ENCODE peak calls at places on chromosomes 4 and X, in five cellular contexts. W, H, F, R and X are unnamed samples. For H3K27me3 and H3K9me3, the result is how much of the 10 kb centered on the place peaks cover.

GRCh38 chrX:10327651-10328050 is 170.9 kb downstream of the CLCN4 start:
- DNase-seq in W (no peak), H (no peak), F (peak), R (no peak), X (no peak)

GRCh38 chr4:51906167-51906647 is 63.3 kb downstream of the DCUN1D4 start:
- DNase-seq in W (no peak), H (no peak), F (peak), R (no peak), X (no peak)

GRCh38 chr4:1983053-1983845 is 25.5 kb downstream of the NELFA start:
- DNase-seq in W (no peak), H (no peak), F (no peak), R (no peak), X (no peak)

GRCh38 chr4:3707423-3708102 is 58.6 kb upstream of the ADRA2C start:
- DNase-seq in W (no peak), H (no peak), F (no peak), R (no peak), X (no peak)

GRCh38 chr4:185467101-185467500 is 4.4 kb downstream of the CCDC110 start:
- DNase-seq in W (no peak), H (no peak), F (peak), R (no peak), X (no peak)

GRCh38 chr4:70743728-70744127 is 22.0 kb downstream of the RUFY3 start:
- DNase-seq in W (no peak), H (no peak), F (peak), R (no peak), X (no peak)

GRCh38 chr4:76486588-76487276 is 51.7 kb downstream of the SHROOM3 start:
- DNase-seq in W (no peak), H (no peak), F (no peak), R (no peak), X (no peak)

GRCh38 chr4:121950680-121951569 is 935 bp downstream of the TRPC3 start:
- DNase-seq in W (peak), H (peak), F (peak), R (peak), X (peak)

GRCh38 chr4:19030048-19030447 is 1008.5 kb upstream of the LCORL start:
- DNase-seq in W (no peak), H (no peak), F (peak), R (peak), X (no peak)

GRCh38 chr4:14257903-14258302 is 630.4 kb upstream of the BOD1L1 start:
- DNase-seq in W (no peak), H (no peak), F (no peak), R (no peak), X (no peak)

GRCh38 chrX:29652484-29652883 is 562.9 kb upstream of the MAGEB2 start:
- DNase-seq in W (no peak), H (no peak), F (peak), R (no peak), X (no peak)

GRCh38 chrX:149804102-149804501 is 22.4 kb downstream of the MAGEA9 start:
- DNase-seq in W (no peak), H (no peak), F (no peak), R (no peak), X (no peak)

GRCh38 chrX:43551590-43551989 is 104.5 kb upstream of the MAOA start:
- DNase-seq in W (peak), H (no peak), F (no peak), R (no peak), X (peak)

GRCh38 chr4:122819708-122820449 is 6.8 kb upstream of the FGF2 start:
- DNase-seq in W (no peak), H (no peak), F (peak), R (no peak), X (no peak)

GRCh38 chr4:72290737-72291136 is 258.9 kb downstream of the NPFFR2 start:
- DNase-seq in W (no peak), H (no peak), F (no peak), R (no peak), X (no peak)

GRCh38 chrX:104151037-104151436 is 5.8 kb downstream of the SLC25A53 start:
- DNase-seq in W (no peak), H (no peak), F (no peak), R (no peak), X (no peak)

GRCh38 chr4:84681488-84682274 is 98.8 kb downstream of the CDS1 start:
- DNase-seq in W (peak), H (no peak), F (peak), R (no peak), X (no peak)

GRCh38 chr4:32752962-32753361 is 2032.8 kb downstream of the PCDH7 start:
- DNase-seq in W (no peak), H (no peak), F (no peak), R (no peak), X (no peak)

GRCh38 chr4:148664636-148665035 is 222.4 kb upstream of the NR3C2 start:
- DNase-seq in W (no peak), H (no peak), F (no peak), R (no peak), X (no peak)

GRCh38 chr4:128267745-128268144 is 19.9 kb downstream of the PGRMC2 start:
- DNase-seq in W (no peak), H (no peak), F (no peak), R (no peak), X (no peak)

GRCh38 chr4:8664976-8665375 is 72.4 kb downstream of the CPZ start:
- DNase-seq in W (no peak), H (no peak), F (no peak), R (no peak), X (no peak)

GRCh38 chr4:8665406-8666360 is 73.1 kb downstream of the CPZ start:
- DNase-seq in W (no peak), H (no peak), F (peak), R (no peak), X (no peak)

GRCh38 chr4:8666581-8666980 is 74.0 kb downstream of the CPZ start:
- DNase-seq in W (no peak), H (no peak), F (no peak), R (no peak), X (no peak)

GRCh38 chr4:8664031-8664805 is 71.7 kb downstream of the CPZ start:
- DNase-seq in W (no peak), H (no peak), F (no peak), R (no peak), X (no peak)

DNA sequence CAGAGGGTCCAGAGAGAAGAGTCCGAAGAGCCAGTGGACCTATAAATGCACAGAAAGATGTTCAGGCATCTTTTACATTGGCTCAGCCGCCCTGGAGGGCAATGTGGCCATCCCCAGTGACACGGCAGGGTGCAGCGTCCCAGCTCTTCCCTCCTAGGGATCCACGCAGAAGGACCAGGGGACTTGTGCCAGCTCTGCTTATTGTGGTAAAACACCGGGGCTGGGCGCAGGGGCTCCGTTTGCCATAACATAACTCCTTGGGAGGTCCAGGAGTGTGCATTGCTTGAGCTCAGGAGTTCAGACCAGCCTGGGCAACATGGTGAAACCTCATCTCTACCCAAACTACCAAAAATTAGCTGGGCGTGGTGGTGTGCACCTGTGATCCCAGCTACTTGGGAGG is 70.2 kb downstream of the CPZ start:
- DNase-seq in W (no peak), H (no peak), F (no peak), R (no peak), X (no peak)
- H3K27me3 ChIP-seq in W (under half), H (under half), F (under half), R (under half), X (under half)

GRCh38 chrX:145848451-145848850 is 30.8 kb downstream of the SLITRK2 start:
- DNase-seq in W (no peak), H (no peak), F (no peak), R (no peak), X (no peak)

GRCh38 chrX:145856181-145856580 is 38.6 kb downstream of the SLITRK2 start:
- DNase-seq in W (no peak), H (no peak), F (no peak), R (no peak), X (no peak)

GRCh38 chrX:145848857-145849256 is 31.2 kb downstream of the SLITRK2 start:
- DNase-seq in W (no peak), H (no peak), F (no peak), R (no peak), X (no peak)

DNA sequence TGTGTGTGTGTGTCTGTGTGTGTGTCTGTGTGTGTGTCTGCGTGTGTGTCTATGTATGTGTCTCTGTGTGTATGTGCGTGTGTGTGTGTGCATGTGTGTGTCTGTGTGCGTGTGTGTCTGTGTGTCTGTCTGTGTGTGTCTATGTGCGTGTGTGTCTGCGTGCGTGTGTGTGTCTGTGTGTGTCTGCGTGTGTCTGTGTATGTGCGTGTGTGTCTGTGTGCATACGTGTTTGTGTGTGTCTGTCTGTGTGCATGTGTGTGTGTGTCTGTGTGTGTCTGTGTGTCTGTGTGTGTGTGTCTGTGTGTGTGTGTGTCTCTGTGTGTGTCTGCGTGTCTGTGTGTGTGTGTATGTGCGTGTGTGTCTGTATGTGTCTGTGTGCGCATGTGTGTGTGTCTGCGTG is 35.6 kb downstream of the SLITRK2 start:
- DNase-seq in W (no peak), H (no peak), F (no peak), R (no peak), X (no peak)
- H3K9me3 ChIP-seq in W (under half), H (under half), F (under half), R (under half), X (under half)

DNA sequence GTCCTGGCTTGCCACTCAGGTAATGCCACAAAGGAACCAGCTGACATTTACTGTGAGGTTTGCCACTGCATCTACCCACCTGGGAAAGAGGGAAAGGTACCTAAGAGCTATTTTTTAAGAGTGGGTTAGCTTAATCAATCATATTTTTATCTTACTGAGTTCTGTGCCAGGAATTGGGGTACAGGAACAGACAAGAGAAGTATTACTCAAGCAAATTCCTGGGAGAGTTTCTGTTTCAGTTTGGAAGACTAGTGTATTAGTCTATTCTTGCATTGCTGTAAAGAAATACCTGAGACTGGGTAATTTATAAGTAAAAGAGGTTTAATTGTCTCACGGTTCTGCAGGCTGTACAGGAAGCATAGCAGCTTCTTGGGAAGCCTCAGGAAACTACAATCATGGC is 23.2 kb downstream of the PSMD10 start:
- DNase-seq in W (no peak), H (no peak), F (no peak), R (no peak), X (no peak)
- H3K27me3 ChIP-seq in W (under half), H (under half), F (under half), R (under half), X (under half)

DNA sequence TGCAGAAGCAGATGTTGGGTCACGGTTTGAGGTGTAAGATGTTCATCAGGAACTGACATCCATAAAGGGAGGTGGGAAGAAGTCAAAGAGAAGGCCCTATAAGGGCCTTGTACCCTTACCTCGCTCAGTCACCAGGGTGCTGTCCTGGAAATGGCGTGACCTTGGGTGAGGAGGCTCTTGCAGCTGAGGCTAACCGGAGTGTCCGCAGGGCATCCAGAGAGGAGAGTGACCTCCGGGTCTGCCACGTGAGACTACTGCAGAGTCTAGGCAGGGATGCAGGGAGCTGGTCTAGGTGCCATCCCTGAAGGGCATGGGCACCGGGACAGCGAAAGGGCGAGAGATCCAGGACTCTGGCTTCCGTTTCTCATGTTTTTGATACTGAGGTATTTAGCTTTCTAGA is 28.7 kb upstream of the IRAK1 start:
- DNase-seq in W (no peak), H (no peak), F (no peak), R (no peak), X (no peak)
- H3K9me3 ChIP-seq in W (under half), H (under half), F (under half), R (under half), X (under half)

GRCh38 chr4:8599657-8600056 is 7.1 kb downstream of the CPZ start:
- DNase-seq in W (no peak), H (no peak), F (peak), R (no peak), X (peak)
- H3K27me3 ChIP-seq in W (under half), H (under half), F (under half), R (under half), X (under half)

DNA sequence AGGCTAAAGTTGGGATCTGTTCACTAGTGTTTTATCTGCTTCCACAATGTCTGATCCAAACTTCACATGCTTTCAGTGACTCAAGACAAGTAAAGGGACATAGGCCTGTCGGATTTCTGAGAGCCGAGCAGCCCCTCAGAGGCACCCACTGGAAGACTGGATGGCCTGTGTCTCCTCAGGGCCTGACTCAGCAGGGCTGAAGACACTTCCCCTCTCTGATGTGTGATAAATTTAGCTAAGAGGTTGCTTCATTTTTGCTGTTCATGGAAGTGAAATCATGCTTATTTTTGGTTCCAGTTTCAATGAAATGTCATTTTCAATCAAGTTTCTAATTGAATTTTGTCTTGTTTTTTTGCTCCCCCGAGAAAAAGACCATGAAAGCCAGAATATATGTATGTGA is 93.7 kb downstream of the MXRA5 start:
- DNase-seq in W (no peak), H (no peak), F (no peak), R (no peak), X (no peak)
- H3K9me3 ChIP-seq in W (under half), H (under half), F (under half), R (under half), X (under half)

GRCh38 chr4:93827272-93827947 is 1.1 kb upstream of the ATOH1 start:
- DNase-seq in W (no peak), H (peak), F (no peak), R (no peak), X (no peak)

GRCh38 chr4:93828830-93829530 is 427 bp downstream of the ATOH1 start:
- DNase-seq in W (no peak), H (peak), F (no peak), R (peak), X (peak)

GRCh38 chr4:93829531-93830089 is 1.1 kb downstream of the ATOH1 start:
- DNase-seq in W (no peak), H (no peak), F (no peak), R (no peak), X (no peak)

GRCh38 chr4:93830090-93830818 is 1.7 kb downstream of the ATOH1 start:
- DNase-seq in W (no peak), H (no peak), F (no peak), R (no peak), X (no peak)

GRCh38 chr4:93828332-93828829 is at the start of gene ATOH1:
- DNase-seq in W (no peak), H (peak), F (no peak), R (peak), X (peak)
- H3K27me3 ChIP-seq in W (half or more), H (half or more), F (half or more), R (under half), X (under half)